ENCODE peak calls at places on chromosomes 16 and 17, in six cellular contexts. T is sigmoid colon; P is tibial nerve; X is ovary; W is choroid plexus epithelial cell; S is CD8-positive, alpha-beta T cell. K is an unnamed sample.

GRCh38 chr17:64411999-64412771 is 21.5 kb upstream of the PECAM1 start:
- DNase-seq in X (peak; percentile 66), T (peak; percentile 80), S (no peak), W (peak; percentile 51), P (no peak), K (peak; percentile 14)

GRCh38 chr16:19649980-19650379 is 68.0 kb downstream of the KNOP1 start:
- DNase-seq in W (no peak), S (no peak), P (no peak), X (no peak), T (no peak), K (no peak)

GRCh38 chr17:21452377-21453143 is 76.4 kb downstream of the KCNJ12 start:
- DNase-seq in X (peak; percentile 61), T (peak; percentile 80), P (peak; percentile 72), S (no peak), W (peak; percentile 89), K (peak; percentile 84)

GRCh38 chr17:58375216-58375615 is 23.2 kb upstream of the SUPT4H1 start:
- DNase-seq in T (no peak), P (no peak), X (no peak), W (no peak), S (no peak), K (no peak)

GRCh38 chr17:57114085-57114673 is 29.1 kb downstream of the AKAP1 start:
- DNase-seq in S (peak; percentile 81), W (peak; percentile 38), T (no peak), P (peak; percentile 58), X (peak; percentile 65), K (peak; percentile 25)

GRCh38 chr17:15649861-15650391 is 30.4 kb upstream of the FBXW10B start:
- DNase-seq in T (peak; percentile 80), S (no peak), X (no peak), W (peak; percentile 36), P (peak; percentile 48), K (peak; percentile 62)

GRCh38 chr17:76537578-76538280 is at the start of gene CYGB:
- DNase-seq in S (no peak), T (no peak), P (peak; percentile 53), W (peak; percentile 61), X (peak; percentile 63), K (no peak)

GRCh38 chr17:81400154-81400938 is 5.1 kb downstream of the BAHCC1 start:
- DNase-seq in X (peak; percentile 75), P (no peak), T (no peak), W (peak; percentile 68), S (no peak), K (no peak)

GRCh38 chr17:64494121-64494520 is 2.7 kb downstream of the POLG2 start:
- DNase-seq in T (no peak), S (no peak), X (no peak), P (no peak), W (no peak), K (no peak)

GRCh38 chr17:71251276-71251675 is 869.5 kb upstream of the SOX9 start:
- DNase-seq in T (no peak), W (peak; percentile 57), P (no peak), S (no peak), X (no peak), K (peak; percentile 31)

GRCh38 chr16:89006036-89006752 is 29.2 kb upstream of the CBFA2T3 start:
- DNase-seq in T (peak; percentile 44), P (no peak), S (no peak), X (no peak), W (no peak), K (no peak)

DNA sequence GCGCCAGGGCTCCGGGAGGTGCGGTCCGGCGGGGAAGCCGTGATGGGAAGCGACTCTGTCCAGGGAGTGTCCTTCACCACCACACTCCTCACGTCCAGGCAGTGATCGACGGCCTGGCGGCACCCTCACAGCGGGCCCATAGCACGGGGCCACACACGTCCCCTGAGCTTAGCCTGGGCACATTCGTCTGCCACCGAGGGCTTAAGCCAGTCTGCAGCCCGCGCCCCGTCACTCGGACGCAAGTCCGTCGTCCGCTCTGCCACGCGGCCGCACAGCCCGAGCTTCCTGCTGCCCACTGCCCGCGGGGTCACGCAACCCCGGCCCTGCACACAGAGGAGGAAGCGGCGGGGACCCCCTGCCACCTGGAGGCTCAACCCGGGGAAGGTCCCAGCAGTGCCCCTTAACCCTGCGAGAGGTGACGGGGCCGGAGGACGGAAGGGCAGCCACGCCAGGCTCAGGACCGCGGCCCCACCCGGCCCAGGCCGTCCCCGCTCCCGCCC is 3.0 kb upstream of the TBX2 start:
- DNase-seq in P (no peak), X (no peak), S (no peak), T (no peak), W (no peak), K (no peak)
- H3K4me3 ChIP-seq in P (peak overlapping the region; percentile 58), X (peak overlapping the region; percentile 28), S (no peak overlapping the region), T (peak overlapping the region; percentile 32), W (peak overlapping the region; percentile 42), K (peak overlapping the region; percentile 30)

DNA sequence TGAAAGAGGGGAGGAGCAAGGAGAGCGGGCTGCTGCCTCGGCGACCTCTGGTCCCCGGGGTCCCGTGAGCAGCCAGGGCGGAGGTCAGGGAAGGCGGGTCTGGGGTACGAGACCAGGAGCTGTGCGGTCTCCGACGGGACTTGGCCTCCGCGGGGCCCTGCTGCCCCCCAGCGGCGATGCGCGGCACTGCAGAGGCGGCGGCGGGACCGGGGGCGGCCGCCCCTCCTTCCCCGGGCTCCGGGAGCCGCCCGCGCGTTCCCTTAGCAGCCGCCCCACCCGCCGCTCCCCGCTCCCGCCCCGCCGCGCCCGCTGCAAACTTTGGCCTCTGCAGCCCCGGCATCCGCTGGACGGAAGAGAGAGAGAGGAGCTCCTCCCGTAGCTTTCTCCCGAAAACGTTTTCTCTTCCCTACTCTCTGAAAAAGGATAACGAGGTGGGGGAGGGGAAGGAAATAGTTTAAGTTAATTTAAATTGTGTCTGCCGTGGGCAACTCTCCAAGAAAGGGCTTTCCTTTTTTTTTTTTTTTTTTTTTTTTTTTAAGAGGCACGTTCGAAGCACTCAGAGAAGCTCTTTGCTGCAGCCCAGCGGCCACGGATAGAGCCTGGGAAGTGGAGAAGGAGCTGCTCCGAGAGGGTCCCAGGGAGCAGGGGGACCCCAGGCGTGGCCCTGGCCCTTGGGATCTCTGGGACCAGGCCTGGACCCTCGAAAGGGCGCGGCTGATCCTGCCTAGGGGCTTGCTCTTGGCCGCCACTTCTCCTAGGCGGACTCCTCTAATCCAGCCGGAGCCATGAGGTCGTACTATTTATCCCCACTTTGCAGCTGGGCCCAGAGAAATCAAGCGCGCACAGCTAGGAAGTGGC is 43.2 kb downstream of the C16orf82 start:
- DNase-seq in X (peak; percentile 64), P (peak; percentile 60), W (peak; percentile 77), T (peak; percentile 80), S (peak; percentile 85), K (peak; percentile 60)
- TF ChIP-seq CTCF in X (peak; percentile 41), P (peak; percentile 91), W (peak; percentile 83), T (peak; percentile 95), S (peak; percentile 74), K (peak; percentile 58)

DNA sequence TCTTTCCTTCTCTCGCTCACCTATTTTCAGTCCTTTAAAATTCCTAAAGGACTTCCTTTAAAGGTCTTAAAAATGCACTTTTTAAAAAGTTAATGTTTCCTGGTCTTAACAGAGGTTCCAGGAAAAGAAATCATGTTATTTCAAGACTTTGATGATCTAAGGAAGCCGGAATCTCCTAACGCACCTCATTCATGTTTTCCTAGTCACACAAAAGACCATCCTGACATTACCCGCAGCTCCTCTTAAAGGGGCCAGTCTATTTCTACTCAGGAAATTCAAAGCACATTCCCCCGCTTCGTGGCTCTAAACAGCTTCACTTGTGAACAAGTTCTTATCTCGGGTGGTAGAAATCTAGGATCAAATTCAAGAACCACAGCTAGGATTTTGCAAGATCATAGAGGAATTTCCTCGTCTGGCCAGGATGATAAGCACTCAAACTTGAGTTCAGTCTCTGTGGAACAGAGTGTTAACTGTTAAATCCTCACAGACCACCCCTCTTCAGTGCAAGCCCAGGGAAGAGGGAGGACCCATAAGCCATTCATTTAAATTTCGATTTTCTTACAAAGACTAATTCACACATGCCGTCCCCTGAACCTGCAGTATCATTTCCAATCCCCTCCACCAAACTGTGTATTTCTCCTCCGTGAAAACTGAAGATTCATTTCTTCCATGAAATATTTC is 137.1 kb upstream of the AXIN2 start:
- DNase-seq in X (no peak), W (peak; percentile 89), T (no peak), P (no peak), S (no peak), K (peak; percentile 37)
- H3K4me3 ChIP-seq in X (no peak overlapping the region), W (peak overlapping the region; percentile 39), T (no peak overlapping the region), P (no peak overlapping the region), S (no peak overlapping the region), K (no peak overlapping the region)

DNA sequence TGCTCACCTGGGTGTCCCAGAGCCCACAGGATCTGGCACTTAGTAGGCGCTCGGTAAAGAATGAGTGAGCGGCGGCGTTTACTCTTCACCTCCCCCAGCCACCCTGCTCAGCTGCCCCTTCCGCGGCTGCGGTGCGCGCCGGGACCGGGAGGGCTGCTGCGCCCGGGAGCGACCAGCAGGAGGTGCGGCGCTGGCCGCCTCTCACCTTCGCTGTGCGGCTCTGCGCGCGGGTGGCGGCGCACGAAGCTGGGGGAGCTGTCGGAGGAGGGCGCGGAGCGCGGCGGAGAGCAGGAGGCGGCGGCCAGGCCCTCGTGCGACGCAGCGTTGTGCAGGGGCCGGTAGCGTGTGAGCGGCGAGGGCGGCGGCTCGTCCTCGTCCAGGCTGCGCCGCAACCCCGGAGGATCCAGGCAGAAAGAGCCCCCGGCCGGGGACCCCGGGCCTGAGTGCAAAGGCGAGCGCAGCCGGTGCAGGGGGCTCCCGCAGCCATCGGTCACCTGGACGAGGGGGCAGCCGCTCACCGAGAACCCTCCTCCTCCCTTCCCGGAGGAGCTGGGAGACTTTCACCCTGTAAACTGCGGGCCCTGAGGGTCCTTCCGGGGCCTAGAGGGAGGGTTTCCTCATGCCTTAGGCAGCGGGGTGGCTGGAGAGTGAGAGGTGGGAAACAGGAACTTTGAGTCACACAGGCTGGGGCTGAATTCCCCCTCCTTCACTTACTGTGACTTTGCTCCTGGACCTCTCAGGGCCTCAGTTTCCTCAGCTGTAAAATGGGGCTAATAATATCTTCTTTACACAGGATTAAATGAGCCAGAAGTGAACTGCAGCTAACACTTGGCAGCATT is 12.5 kb downstream of the SAMD14 start:
- DNase-seq in X (peak; percentile 83), P (no peak), W (peak; percentile 56), T (no peak), S (peak; percentile 76), K (peak; percentile 48)
- TF ChIP-seq CTCF in X (peak; percentile 86), P (peak; percentile 76), W (peak; percentile 43), T (peak; percentile 66), S (peak; percentile 61), K (no peak)

K was measured in fibroblast of mammary gland.